ENCODE peak calls at places on chromosome 15, in ten cellular contexts. L is stimulated activated CD8-positive, alpha-beta memory T cell treated with anti-CD3 and anti-CD28 coated beads, Interleukin-12 subunit alpha, Interleukin-12 subunit beta, amount 100 ng/mL, for 4 hours; Z is HFFc6; G is cardiac muscle cell; T is NCI-H1092 treated with DMSO at 0.1 percent for 48 hours; R is MG63; D is NAMALWA; Y is RCC 7860; C is ovary; A is CD14-positive monocyte. U is an unnamed sample.

GRCh38 chr15:74482661-74483060 is 21.7 kb upstream of the UBL7 start:
- DNase-seq in Y (no peak), C (no peak), A (no peak), L (no peak), G (no peak), D (no peak), T (no peak), R (no peak), Z (no peak), U (no peak)

GRCh38 chr15:65595960-65596359 is 15.0 kb downstream of the INTS14 start:
- DNase-seq in D (peak), Y (no peak), L (no peak), C (no peak), T (no peak), R (no peak), Z (no peak), A (no peak), G (peak), U (no peak)

GRCh38 chr15:81268881-81269601 is 54.9 kb downstream of the STARD5 start:
- DNase-seq in Y (no peak), G (no peak), L (no peak), C (no peak), D (no peak), R (no peak), T (no peak), Z (no peak), A (no peak), U (no peak)

GRCh38 chr15:92391640-92392039 is 2.0 kb upstream of the ST8SIA2 start:
- DNase-seq in D (peak), L (no peak), Y (no peak), G (no peak), C (no peak), R (peak), A (no peak), T (no peak), Z (peak), U (no peak)

GRCh38 chr15:25793354-25794050 is 69.6 kb downstream of the ATP10A start:
- DNase-seq in Y (no peak), L (no peak), C (no peak), A (peak), T (no peak), Z (no peak), G (peak), R (no peak), D (peak), U (peak)

GRCh38 chr15:74132681-74133070 is 2.3 kb downstream of the ISLR2 start:
- DNase-seq in T (no peak), R (no peak), L (no peak), C (no peak), A (no peak), Y (no peak), G (no peak), Z (no peak), D (no peak), U (no peak)

GRCh38 chr15:90863987-90864386 is 4.4 kb upstream of the FURIN start:
- DNase-seq in T (no peak), C (no peak), Z (no peak), R (no peak), D (no peak), G (no peak), A (no peak), Y (no peak), L (no peak), U (no peak)

GRCh38 chr15:49467782-49468181 is 44.7 kb downstream of the FGF7 start:
- DNase-seq in L (no peak), R (no peak), Y (no peak), G (no peak), A (no peak), C (no peak), T (no peak), Z (no peak), D (no peak), U (no peak)

GRCh38 chr15:82178061-82178460 is 84.5 kb downstream of the EFL1 start:
- DNase-seq in R (peak), G (no peak), D (no peak), A (no peak), T (no peak), Y (peak), L (no peak), Z (peak), C (no peak), U (no peak)

U was measured in GM12878.